ENCODE peak calls at places on chromosomes 6 and 20, in seven cellular contexts. G is OCI-LY7, X is pancreas, H is HCT116, I is IMR-90, Y is endothelial cell of umbilical vein, E is breast epithelium. O is an unnamed sample.
A peak's percentile ranks its signal among the peaks of the same experiment; 100 is the strongest.

GRCh38 chr20:22160254-22160653 is 424.1 kb downstream of the FOXA2 start:
- DNase-seq in I (no peak), X (no peak), G (no peak), H (no peak), Y (no peak), E (no peak), O (no peak)

GRCh38 chr6:372336-372911 is 19.1 kb upstream of the IRF4 start:
- DNase-seq in I (no peak), E (no peak), X (no peak), H (no peak), G (peak; percentile 68), Y (no peak), O (no peak)

GRCh38 chr20:47493175-47493953 is 8.3 kb upstream of the NCOA3 start:
- DNase-seq in E (peak; percentile 74), H (peak; percentile 36), G (peak; percentile 52), I (peak; percentile 63), Y (peak; percentile 49), X (peak; percentile 84), O (peak; percentile 49)

GRCh38 chr6:113855500-113856010 is 1.6 kb upstream of the MARCKS start:
- DNase-seq in G (no peak), E (no peak), H (no peak), X (no peak), I (peak; percentile 55), Y (peak; percentile 84), O (no peak)

GRCh38 chr20:58890454-58891075 is 38.0 kb downstream of the GNAS start:
- DNase-seq in X (peak; percentile 59), Y (peak; percentile 87), I (peak; percentile 77), H (no peak), G (peak; percentile 85), E (peak; percentile 65), O (peak; percentile 37)

GRCh38 chr6:14441371-14441781 is 323.8 kb downstream of the CD83 start:
- DNase-seq in I (peak; percentile 19), G (no peak), X (no peak), E (no peak), H (no peak), Y (no peak), O (no peak)

GRCh38 chr20:46348231-46348803 is 40.0 kb upstream of the CDH22 start:
- DNase-seq in X (no peak), Y (no peak), E (no peak), G (no peak), I (peak; percentile 22), H (no peak), O (no peak)

GRCh38 chr6:105594821-105595220 is 191.9 kb upstream of the PREP start:
- DNase-seq in G (no peak), Y (no peak), H (no peak), E (no peak), I (peak; percentile 41), X (no peak), O (no peak)

GRCh38 chr20:8155848-8156602 is 24.0 kb downstream of the PLCB1 start:
- DNase-seq in E (no peak), X (no peak), G (no peak), Y (peak; percentile 52), H (no peak), I (peak; percentile 22), O (no peak)

GRCh38 chr20:35200255-35200654 is 26.2 kb upstream of the MMP24 start:
- DNase-seq in E (no peak), I (peak; percentile 87), G (no peak), X (no peak), Y (no peak), H (no peak), O (no peak)

GRCh38 chr20:51928931-51929330 is 126.6 kb upstream of the SALL4 start:
- DNase-seq in X (no peak), E (no peak), Y (peak; percentile 53), H (no peak), I (no peak), G (no peak), O (no peak)

GRCh38 chr6:25637211-25637610 is 14.8 kb upstream of the SCGN start:
- DNase-seq in Y (no peak), H (no peak), I (no peak), G (no peak), X (no peak), E (no peak), O (no peak)

DNA sequence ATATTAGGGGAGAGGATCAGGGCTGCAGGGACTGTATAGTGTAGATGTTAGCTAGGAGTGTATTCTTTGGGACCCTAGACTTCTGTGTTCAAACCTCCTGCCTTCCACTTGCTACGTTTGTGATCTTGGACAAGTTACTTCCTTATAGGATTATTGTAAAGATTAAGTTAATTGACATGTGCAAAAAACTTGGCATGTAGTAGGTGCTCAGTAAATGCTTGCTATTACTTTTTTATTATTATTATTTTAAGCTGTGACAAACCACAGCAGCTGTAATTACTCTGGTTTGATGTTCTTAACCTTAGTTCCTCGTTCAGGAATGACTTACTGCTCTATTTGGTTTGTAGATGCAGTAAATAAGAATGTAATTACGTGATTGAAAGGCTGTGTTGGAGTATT is 3.2 kb downstream of the ARFGEF2 start:
- DNase-seq in I (no peak), X (no peak), G (no peak), Y (no peak), E (no peak), H (no peak), O (no peak)
- H3K4me3 ChIP-seq in I (no peak overlapping the region), X (no peak overlapping the region), G (peak overlapping the region; percentile 91), Y (no peak overlapping the region), E (no peak overlapping the region), H (peak overlapping the region; percentile 17), O (no peak overlapping the region)

GRCh38 chr6:42848700-42849099 is 30.7 kb upstream of the RPL7L1 start:
- DNase-seq in I (no peak), H (no peak), Y (no peak), G (no peak), X (no peak), E (no peak), O (no peak)
- TF ChIP-seq CTCF in I (no peak), H (no peak), Y (no peak), G (no peak), X (no peak), E (no peak), O (no peak)

DNA sequence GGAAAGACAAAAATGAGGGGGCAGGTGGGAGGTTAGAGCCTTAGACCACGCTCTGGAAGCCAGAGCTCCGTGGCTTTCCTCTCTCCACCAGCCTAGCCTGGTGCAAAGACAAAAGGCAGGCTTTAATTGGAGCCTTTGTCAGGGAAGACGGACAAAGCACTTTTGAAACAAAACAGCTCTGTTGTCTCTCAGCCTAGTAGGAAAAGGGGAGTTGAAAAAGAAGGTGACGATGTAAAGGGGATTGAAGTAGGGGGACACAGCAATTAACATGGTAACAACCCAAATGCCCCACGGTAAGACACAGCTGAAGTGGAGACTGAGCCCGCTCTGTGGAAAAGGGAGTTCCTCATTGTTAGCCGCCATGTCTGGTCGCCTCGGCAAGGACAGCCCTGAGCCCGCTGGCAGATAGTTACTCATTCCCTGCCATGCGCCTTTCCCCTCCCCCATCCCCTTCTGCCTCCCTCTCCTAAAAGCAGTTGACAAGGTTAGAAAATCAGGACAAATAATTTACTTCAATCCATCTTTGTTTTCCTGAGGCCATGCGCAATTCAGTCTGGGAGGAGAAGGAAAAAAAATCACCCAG is 93.0 kb downstream of the TCP11 start:
- DNase-seq in G (no peak), X (no peak), Y (peak; percentile 13), E (no peak), H (no peak), I (no peak), O (no peak)
- H3K4me3 ChIP-seq in G (no peak overlapping the region), X (no peak overlapping the region), Y (no peak overlapping the region), E (no peak overlapping the region), H (no peak overlapping the region), I (no peak overlapping the region), O (no peak overlapping the region)

GRCh38 chr6:79597155-79597554 is 34.0 kb upstream of the SH3BGRL2 start:
- DNase-seq in X (no peak), I (no peak), E (no peak), H (no peak), G (no peak), Y (no peak), O (no peak)
- TF ChIP-seq CTCF in X (no peak), I (no peak), E (no peak), H (no peak), G (no peak), Y (no peak), O (no peak)

O was measured in HFF-Myc.